ENCODE peak calls at places on chromosomes 13 and 19, in four cellular contexts. One of them, this sample, is unnamed.

GRCh38 chr19:10819124-10820060 is 16.6 kb downstream of the TMED1 start:
- DNase-seq in IMR-90: no peak
- DNase-seq in mesendoderm: no peak
- DNase-seq in neuronal stem cell: no peak
- DNase-seq in this sample: no peak

GRCh38 chr19:51514866-51515481 is 13.4 kb upstream of the SIGLEC12 start:
- DNase-seq in IMR-90: peak
- DNase-seq in mesendoderm: peak
- DNase-seq in neuronal stem cell: peak
- DNase-seq in this sample: no peak

GRCh38 chr19:40441719-40442253 is 2.3 kb downstream of the SERTAD3 start:
- DNase-seq in IMR-90: no peak
- DNase-seq in mesendoderm: no peak
- DNase-seq in neuronal stem cell: no peak
- DNase-seq in this sample: no peak

GRCh38 chr19:7928741-7929701 is 3.1 kb upstream of the CTXN1 start:
- DNase-seq in IMR-90: peak
- DNase-seq in mesendoderm: peak
- DNase-seq in neuronal stem cell: no peak
- DNase-seq in this sample: no peak

GRCh38 chr19:38004505-38005223 is 97.7 kb downstream of the SIPA1L3 start:
- DNase-seq in IMR-90: peak
- DNase-seq in mesendoderm: peak
- DNase-seq in neuronal stem cell: peak
- DNase-seq in this sample: peak

GRCh38 chr19:14118165-14119051 is 846 bp upstream of the PRKACA start:
- DNase-seq in IMR-90: peak
- DNase-seq in mesendoderm: peak
- DNase-seq in neuronal stem cell: peak
- DNase-seq in this sample: no peak

GRCh38 chr13:104782741-104783140 is 1716.5 kb upstream of the SLC10A2 start:
- DNase-seq in IMR-90: no peak
- DNase-seq in mesendoderm: no peak
- DNase-seq in neuronal stem cell: no peak
- DNase-seq in this sample: no peak

GRCh38 chr13:23643828-23644419 is 73.7 kb downstream of the TNFRSF19 start:
- DNase-seq in IMR-90: no peak
- DNase-seq in mesendoderm: no peak
- DNase-seq in neuronal stem cell: no peak
- DNase-seq in this sample: no peak

GRCh38 chr13:50847501-50847900 is 4.0 kb upstream of the DLEU7 start:
- DNase-seq in IMR-90: no peak
- DNase-seq in mesendoderm: no peak
- DNase-seq in neuronal stem cell: no peak
- DNase-seq in this sample: no peak

GRCh38 chr13:75635101-75635620 is 969 bp upstream of the LMO7 start:
- DNase-seq in IMR-90: no peak
- DNase-seq in mesendoderm: peak
- DNase-seq in neuronal stem cell: no peak
- DNase-seq in this sample: no peak

GRCh38 chr19:38394488-38394887 is 6.0 kb downstream of the SPRED3 start:
- DNase-seq in IMR-90: no peak
- DNase-seq in mesendoderm: peak
- DNase-seq in neuronal stem cell: no peak
- DNase-seq in this sample: peak

GRCh38 chr13:113813749-113814434 is 50.0 kb downstream of the GAS6 start:
- DNase-seq in IMR-90: no peak
- DNase-seq in mesendoderm: no peak
- DNase-seq in neuronal stem cell: no peak
- DNase-seq in this sample: no peak

GRCh38 chr13:97921146-97921776 is 32.2 kb upstream of the IPO5 start:
- DNase-seq in IMR-90: peak
- DNase-seq in mesendoderm: no peak
- DNase-seq in neuronal stem cell: no peak
- DNase-seq in this sample: no peak

GRCh38 chr13:45925151-45925550 is 73.6 kb upstream of the SIAH3 start:
- DNase-seq in IMR-90: no peak
- DNase-seq in mesendoderm: no peak
- DNase-seq in neuronal stem cell: no peak
- DNase-seq in this sample: no peak

GRCh38 chr19:48795855-48796142 is 15.0 kb downstream of the BCAT2 start:
- DNase-seq in IMR-90: no peak
- DNase-seq in mesendoderm: no peak
- DNase-seq in neuronal stem cell: no peak
- DNase-seq in this sample: no peak

GRCh38 chr13:25171517-25172302 is at the start of gene AMER2:
- DNase-seq in IMR-90: no peak
- DNase-seq in mesendoderm: peak
- DNase-seq in neuronal stem cell: peak
- DNase-seq in this sample: no peak

GRCh38 chr13:74450976-74451375 is 316.8 kb upstream of the KLF12 start:
- DNase-seq in IMR-90: no peak
- DNase-seq in mesendoderm: no peak
- DNase-seq in neuronal stem cell: no peak
- DNase-seq in this sample: no peak

GRCh38 chr13:96730676-96731075 is 263.6 kb downstream of the OXGR1 start:
- DNase-seq in IMR-90: no peak
- DNase-seq in mesendoderm: peak
- DNase-seq in neuronal stem cell: no peak
- DNase-seq in this sample: no peak

GRCh38 chr13:50866817-50867640 is 23.5 kb upstream of the DLEU7 start:
- DNase-seq in IMR-90: no peak
- DNase-seq in mesendoderm: no peak
- DNase-seq in neuronal stem cell: no peak
- DNase-seq in this sample: no peak

GRCh38 chr19:27762933-27763332 is 1450.0 kb downstream of the UQCRFS1 start:
- DNase-seq in IMR-90: no peak
- DNase-seq in mesendoderm: no peak
- DNase-seq in neuronal stem cell: no peak
- DNase-seq in this sample: no peak

GRCh38 chr19:43809762-43810696 is 7.8 kb upstream of the LYPD5 start:
- DNase-seq in IMR-90: peak
- DNase-seq in mesendoderm: peak
- DNase-seq in neuronal stem cell: no peak
- DNase-seq in this sample: no peak

GRCh38 chr19:50239916-50240585 is 36.6 kb downstream of the MYH14 start:
- DNase-seq in IMR-90: no peak
- DNase-seq in mesendoderm: no peak
- DNase-seq in neuronal stem cell: no peak
- DNase-seq in this sample: no peak

GRCh38 chr19:54231077-54231931 is 8.5 kb upstream of the LILRB3 start:
- DNase-seq in IMR-90: peak
- DNase-seq in mesendoderm: peak
- DNase-seq in neuronal stem cell: peak
- DNase-seq in this sample: peak

GRCh38 chr13:24605923-24606372 is 74.3 kb upstream of the ATP12A start:
- DNase-seq in IMR-90: peak
- DNase-seq in mesendoderm: peak
- DNase-seq in neuronal stem cell: no peak
- DNase-seq in this sample: no peak

GRCh38 chr19:17266589-17266974 is 661 bp upstream of the BABAM1 start:
- DNase-seq in IMR-90: no peak
- DNase-seq in mesendoderm: no peak
- DNase-seq in neuronal stem cell: no peak
- DNase-seq in this sample: no peak

GRCh38 chr19:17266975-17267788 is at the start of gene BABAM1:
- DNase-seq in IMR-90: peak
- DNase-seq in mesendoderm: peak
- DNase-seq in neuronal stem cell: peak
- DNase-seq in this sample: peak

GRCh38 chr19:17264641-17264979 is at the start of gene USHBP1:
- DNase-seq in IMR-90: no peak
- DNase-seq in mesendoderm: peak
- DNase-seq in neuronal stem cell: no peak
- DNase-seq in this sample: peak

GRCh38 chr19:17266026-17266425 is 1.2 kb upstream of the BABAM1 start:
- DNase-seq in IMR-90: no peak
- DNase-seq in mesendoderm: no peak
- DNase-seq in neuronal stem cell: no peak
- DNase-seq in this sample: no peak

DNA sequence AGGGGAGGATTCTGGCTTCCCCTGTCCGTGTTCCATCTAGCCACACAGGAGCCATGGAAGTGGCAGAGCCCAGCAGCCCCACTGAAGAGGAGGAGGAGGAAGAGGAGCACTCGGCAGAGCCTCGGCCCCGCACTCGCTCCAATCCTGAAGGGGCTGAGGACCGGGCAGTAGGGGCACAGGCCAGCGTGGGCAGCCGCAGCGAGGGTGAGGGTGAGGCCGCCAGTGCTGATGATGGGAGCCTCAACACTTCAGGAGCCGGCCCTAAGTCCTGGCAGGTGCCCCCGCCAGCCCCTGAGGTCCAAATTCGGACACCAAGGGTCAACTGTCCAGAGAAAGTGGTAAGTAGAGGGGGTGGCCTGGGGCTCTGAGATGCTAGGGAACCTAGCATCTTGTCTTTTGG is 1.5 kb downstream of the BABAM1 start:
- DNase-seq in IMR-90: no peak
- DNase-seq in mesendoderm: no peak
- DNase-seq in neuronal stem cell: no peak
- DNase-seq in this sample: no peak
- H3K4me3 ChIP-seq in IMR-90: no peak
- H3K4me3 ChIP-seq in mesendoderm: no peak
- H3K4me3 ChIP-seq in neuronal stem cell: peak
- H3K4me3 ChIP-seq in this sample: no peak

GRCh38 chr13:94351292-94352000 is 128.0 kb downstream of the DCT start:
- DNase-seq in IMR-90: peak
- DNase-seq in mesendoderm: no peak
- DNase-seq in neuronal stem cell: no peak
- DNase-seq in this sample: no peak
- H2BK120ac ChIP-seq in IMR-90: peak
- H2BK120ac ChIP-seq in mesendoderm: no peak
- H2BK120ac ChIP-seq in neuronal stem cell: no peak
- H2BK120ac ChIP-seq in this sample: no peak

GRCh38 chr19:32676186-32676894 is 692 bp downstream of the RGS9BP start:
- DNase-seq in IMR-90: no peak
- DNase-seq in mesendoderm: peak
- DNase-seq in neuronal stem cell: peak
- DNase-seq in this sample: peak

GRCh38 chr19:32675720-32676185 is at the start of gene RGS9BP:
- DNase-seq in IMR-90: peak
- DNase-seq in mesendoderm: peak
- DNase-seq in neuronal stem cell: peak
- DNase-seq in this sample: peak

GRCh38 chr19:32674959-32675719 is at the start of gene ANKRD27:
- DNase-seq in IMR-90: peak
- DNase-seq in mesendoderm: peak
- DNase-seq in neuronal stem cell: peak
- DNase-seq in this sample: peak

GRCh38 chr19:32676895-32677359 is 1.3 kb downstream of the RGS9BP start:
- DNase-seq in IMR-90: no peak
- DNase-seq in mesendoderm: no peak
- DNase-seq in neuronal stem cell: peak
- DNase-seq in this sample: no peak

DNA sequence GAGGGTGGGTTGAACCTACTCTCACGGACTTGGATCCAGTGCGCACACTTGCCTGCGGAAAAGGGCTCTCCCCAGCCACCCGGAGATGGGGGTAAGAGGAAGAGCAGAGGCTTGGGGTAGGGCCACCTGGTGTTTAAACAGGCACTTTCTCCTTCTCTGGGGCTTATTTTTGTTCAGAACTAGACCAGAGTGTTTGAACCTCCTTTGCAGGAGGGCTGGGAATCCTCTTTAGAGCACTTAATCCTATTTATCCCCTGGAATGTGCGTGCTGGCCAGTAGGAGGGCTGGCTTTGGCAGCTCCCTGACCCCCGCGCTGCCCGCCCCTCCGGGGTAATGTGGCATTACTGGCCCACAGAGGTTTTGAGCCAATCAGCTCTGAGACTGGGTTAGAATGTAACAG is 2.0 kb downstream of the RGS9BP start:
- DNase-seq in IMR-90: no peak
- DNase-seq in mesendoderm: peak
- DNase-seq in neuronal stem cell: peak
- DNase-seq in this sample: no peak
- H3K4me3 ChIP-seq in IMR-90: no peak
- H3K4me3 ChIP-seq in mesendoderm: no peak
- H3K4me3 ChIP-seq in neuronal stem cell: no peak
- H3K4me3 ChIP-seq in this sample: peak

GRCh38 chr19:5329141-5329540 is 11.5 kb downstream of the PTPRS start:
- DNase-seq in IMR-90: no peak
- DNase-seq in mesendoderm: no peak
- DNase-seq in neuronal stem cell: no peak
- DNase-seq in this sample: no peak
- H2BK120ac ChIP-seq in IMR-90: no peak
- H2BK120ac ChIP-seq in mesendoderm: no peak
- H2BK120ac ChIP-seq in neuronal stem cell: no peak
- H2BK120ac ChIP-seq in this sample: no peak

GRCh38 chr19:42255766-42256750 is 1.1 kb upstream of the ERF start:
- DNase-seq in IMR-90: peak
- DNase-seq in mesendoderm: peak
- DNase-seq in neuronal stem cell: peak
- DNase-seq in this sample: no peak
- H3K4me3 ChIP-seq in IMR-90: peak
- H3K4me3 ChIP-seq in mesendoderm: peak
- H3K4me3 ChIP-seq in neuronal stem cell: peak
- H3K4me3 ChIP-seq in this sample: peak

DNA sequence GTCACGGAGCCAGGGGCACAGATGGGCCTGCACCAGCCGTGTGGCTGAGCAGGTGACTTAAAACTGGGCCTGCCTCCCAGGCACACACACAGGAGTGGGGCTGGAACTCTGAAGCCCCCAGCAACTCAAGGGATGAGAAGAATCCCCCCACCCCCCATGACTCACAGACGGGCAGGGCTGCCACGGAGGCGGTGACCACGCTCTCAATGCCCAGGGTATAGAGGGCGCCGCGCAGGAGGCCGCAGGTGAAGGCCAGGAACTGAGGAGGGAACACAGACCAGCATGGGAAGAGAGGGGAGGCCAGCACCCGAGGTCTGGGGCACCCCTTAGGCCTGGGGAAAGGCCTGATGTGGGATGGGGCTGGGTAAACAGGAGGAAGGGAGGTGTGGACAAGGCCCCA is 3.0 kb upstream of the NKPD1 start:
- DNase-seq in IMR-90: no peak
- DNase-seq in mesendoderm: no peak
- DNase-seq in neuronal stem cell: no peak
- DNase-seq in this sample: no peak
- H2BK120ac ChIP-seq in IMR-90: no peak
- H2BK120ac ChIP-seq in mesendoderm: no peak
- H2BK120ac ChIP-seq in neuronal stem cell: no peak
- H2BK120ac ChIP-seq in this sample: no peak

GRCh38 chr19:56864443-56865125 is 24.1 kb upstream of the PEG3 start:
- DNase-seq in IMR-90: no peak
- DNase-seq in mesendoderm: peak
- DNase-seq in neuronal stem cell: no peak
- DNase-seq in this sample: no peak
- H3K4me3 ChIP-seq in IMR-90: no peak
- H3K4me3 ChIP-seq in mesendoderm: no peak
- H3K4me3 ChIP-seq in neuronal stem cell: no peak
- H3K4me3 ChIP-seq in this sample: no peak

GRCh38 chr19:3034845-3035541 is 5.9 kb upstream of the TLE2 start:
- DNase-seq in IMR-90: peak
- DNase-seq in mesendoderm: peak
- DNase-seq in neuronal stem cell: no peak
- DNase-seq in this sample: no peak
- H2BK120ac ChIP-seq in IMR-90: peak
- H2BK120ac ChIP-seq in mesendoderm: no peak
- H2BK120ac ChIP-seq in neuronal stem cell: no peak
- H2BK120ac ChIP-seq in this sample: peak

This sample was measured in H1.